ENCODE peak calls at places on chromosome 3, in eight cellular contexts. X, H, E, W, V, S, J and F are unnamed samples.

GRCh38 chr3:146308222-146308621 is 57.3 kb upstream of the PLSCR4 start:
- DNase-seq in X (no peak), H (no peak), E (peak), W (no peak), V (no peak), S (no peak), J (no peak), F (no peak)

GRCh38 chr3:104360038-104360437 is 1006.7 kb upstream of the ALCAM start:
- DNase-seq in X (no peak), H (no peak), E (no peak), W (no peak), V (no peak), S (no peak), J (no peak), F (no peak)

GRCh38 chr3:72144773-72145505 is 360.0 kb upstream of the PROK2 start:
- DNase-seq in X (no peak), H (peak), E (no peak), W (no peak), V (no peak), S (no peak), J (no peak), F (no peak)

GRCh38 chr3:187615630-187616029 is 54.6 kb downstream of the SST start:
- DNase-seq in X (no peak), H (no peak), E (no peak), W (no peak), V (no peak), S (no peak), J (no peak), F (no peak)

GRCh38 chr3:123153821-123154323 is 47.9 kb upstream of the SEC22A start:
- DNase-seq in X (no peak), H (no peak), E (no peak), W (no peak), V (no peak), S (no peak), J (no peak), F (no peak)

GRCh38 chr3:173708191-173708590 is 310.6 kb downstream of the NLGN1 start:
- DNase-seq in X (no peak), H (no peak), E (no peak), W (no peak), V (no peak), S (no peak), J (no peak), F (no peak)

GRCh38 chr3:152245498-152246175 is 23.1 kb upstream of the MBNL1 start:
- DNase-seq in X (no peak), H (no peak), E (no peak), W (no peak), V (no peak), S (no peak), J (no peak), F (no peak)

GRCh38 chr3:41224120-41224806 is 25.0 kb downstream of the CTNNB1 start:
- DNase-seq in X (no peak), H (no peak), E (peak), W (no peak), V (peak), S (no peak), J (no peak), F (no peak)

GRCh38 chr3:58422756-58423324 is 10.8 kb downstream of the PDHB start:
- DNase-seq in X (no peak), H (peak), E (peak), W (no peak), V (no peak), S (no peak), J (no peak), F (no peak)

GRCh38 chr3:170531557-170532335 is 54.1 kb downstream of the SLC7A14 start:
- DNase-seq in X (no peak), H (no peak), E (peak), W (no peak), V (no peak), S (no peak), J (no peak), F (no peak)

GRCh38 chr3:178845446-178846118 is 226.0 kb downstream of the ZMAT3 start:
- DNase-seq in X (no peak), H (no peak), E (peak), W (no peak), V (no peak), S (no peak), J (no peak), F (no peak)

GRCh38 chr3:181252626-181253025 is 263.1 kb upstream of the DNAJC19 start:
- DNase-seq in X (no peak), H (no peak), E (no peak), W (no peak), V (no peak), S (no peak), J (no peak), F (no peak)

GRCh38 chr3:28903171-28903601 is 377.7 kb upstream of the RBMS3 start:
- DNase-seq in X (no peak), H (no peak), E (no peak), W (no peak), V (no peak), S (no peak), J (no peak), F (no peak)

GRCh38 chr3:47910777-47911440 is 105.3 kb downstream of the MAP4 start:
- DNase-seq in X (no peak), H (no peak), E (peak), W (peak), V (no peak), S (no peak), J (peak), F (no peak)

GRCh38 chr3:192906940-192907339 is 10.7 kb downstream of the MB21D2 start:
- DNase-seq in X (no peak), H (no peak), E (no peak), W (no peak), V (no peak), S (no peak), J (peak), F (no peak)

GRCh38 chr3:193190387-193190786 is 50.6 kb upstream of the PLAAT1 start:
- DNase-seq in X (peak), H (peak), E (peak), W (no peak), V (no peak), S (no peak), J (no peak), F (peak)

GRCh38 chr3:124202754-124203153 is 210.8 kb upstream of the ROPN1 start:
- DNase-seq in X (peak), H (no peak), E (peak), W (no peak), V (peak), S (no peak), J (no peak), F (no peak)

DNA sequence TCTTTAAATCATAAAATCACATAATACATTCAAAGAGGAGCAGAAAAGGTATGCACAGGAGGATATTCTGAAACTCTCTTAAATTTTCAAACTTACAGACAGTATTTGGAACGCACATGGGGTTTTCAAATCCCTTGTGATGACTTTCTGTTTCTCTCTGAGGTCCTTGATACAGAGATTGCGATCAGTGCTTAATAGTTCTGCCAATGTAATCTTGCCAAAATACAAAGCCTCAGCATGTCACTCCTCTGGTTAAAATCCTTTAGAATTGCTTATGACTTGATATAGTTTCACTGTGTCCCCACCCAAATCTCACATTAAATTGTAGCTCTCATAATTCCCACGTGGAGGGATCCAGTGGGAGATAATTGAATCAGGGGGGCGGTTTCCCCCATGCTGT is 33.7 kb downstream of the ZNF385D start:
- DNase-seq in X (no peak), H (no peak), E (peak), W (no peak), V (no peak), S (no peak), J (no peak), F (no peak)
- H3K27ac ChIP-seq in X (peak), H (no peak), E (peak), W (no peak), V (no peak), S (no peak), J (no peak), F (no peak)

DNA sequence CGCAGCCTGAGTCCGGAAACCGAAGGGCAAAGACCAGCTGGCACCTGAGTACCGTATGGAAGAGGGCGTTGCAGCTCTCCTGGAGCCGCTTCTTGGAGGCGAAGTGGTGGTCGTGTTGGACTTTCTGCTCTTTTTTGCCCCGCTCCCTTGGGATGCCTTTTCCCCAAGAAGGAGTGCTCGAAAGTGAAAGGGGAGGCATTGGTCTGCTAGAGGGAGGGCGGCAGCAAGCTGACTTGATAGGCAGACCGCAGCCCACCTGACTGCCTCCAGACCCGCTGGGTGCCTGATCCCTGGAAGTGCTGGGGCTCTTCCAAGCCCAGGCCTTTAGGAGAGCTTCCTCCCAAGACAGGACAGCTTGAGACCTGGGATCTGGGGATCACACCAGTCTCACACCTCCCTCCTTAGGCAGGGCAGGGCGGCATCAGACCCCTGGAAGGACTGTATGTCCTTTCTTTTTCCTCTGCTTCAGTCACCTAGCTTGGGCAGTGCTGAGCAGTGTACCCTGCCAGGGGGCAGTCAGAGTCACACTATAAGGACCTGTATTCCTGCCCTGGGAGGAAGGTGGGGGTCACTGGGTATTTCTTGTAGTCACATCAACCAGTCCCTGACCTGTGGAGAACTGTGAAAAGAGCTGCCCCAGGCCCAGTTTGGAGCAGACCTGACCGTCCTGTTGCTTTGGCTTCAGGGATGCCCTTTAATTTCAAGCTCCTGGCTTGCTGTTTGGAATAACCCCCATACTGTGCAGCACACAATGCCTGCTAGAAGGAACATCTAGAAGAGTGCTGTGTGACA is 2.1 kb downstream of the ACVR2B start:
- DNase-seq in X (no peak), H (no peak), E (no peak), W (no peak), V (peak), S (no peak), J (no peak), F (no peak)
- H3K27ac ChIP-seq in X (peak), H (no peak), E (no peak), W (no peak), V (peak), S (peak), J (no peak), F (no peak)

GRCh38 chr3:50249459-50249858 is 13.5 kb downstream of the GNAI2 start:
- DNase-seq in X (no peak), H (no peak), E (no peak), W (no peak), V (no peak), S (no peak), J (no peak), F (no peak)
- H3K27ac ChIP-seq in X (peak), H (no peak), E (no peak), W (no peak), V (no peak), S (peak), J (no peak), F (no peak)

GRCh38 chr3:99012051-99012450 is 110.6 kb upstream of the DCBLD2 start:
- DNase-seq in X (no peak), H (no peak), E (peak), W (no peak), V (no peak), S (no peak), J (no peak), F (no peak)
- H3K27ac ChIP-seq in X (no peak), H (no peak), E (no peak), W (no peak), V (no peak), S (no peak), J (no peak), F (no peak)

GRCh38 chr3:50853936-50854335 is 179.2 kb downstream of the DOCK3 start:
- DNase-seq in X (no peak), H (no peak), E (peak), W (no peak), V (no peak), S (no peak), J (no peak), F (no peak)
- H3K27ac ChIP-seq in X (no peak), H (no peak), E (no peak), W (no peak), V (no peak), S (no peak), J (no peak), F (no peak)

DNA sequence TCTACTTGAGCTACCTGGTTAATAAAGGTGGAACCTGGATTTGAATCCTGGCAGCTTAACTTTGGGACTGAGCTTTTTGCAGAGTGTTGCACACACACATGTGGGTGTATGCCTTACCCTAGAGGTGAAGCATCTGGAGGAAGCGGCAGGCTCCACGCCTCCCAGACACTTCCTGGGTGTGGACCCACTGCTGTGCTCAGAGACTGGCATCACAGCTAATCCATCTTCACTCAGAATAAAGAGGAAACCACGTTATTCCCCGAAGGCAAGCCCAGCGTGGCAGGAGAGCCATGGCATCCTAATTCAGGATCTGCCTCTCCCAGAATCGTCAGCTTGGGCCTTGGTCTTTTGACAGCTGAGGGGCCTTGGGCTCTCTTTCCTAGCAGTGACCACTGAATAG is 25.5 kb downstream of the CCDC13 start:
- DNase-seq in X (no peak), H (no peak), E (no peak), W (no peak), V (no peak), S (peak), J (no peak), F (no peak)
- H3K27ac ChIP-seq in X (no peak), H (no peak), E (no peak), W (no peak), V (no peak), S (peak), J (no peak), F (no peak)

GRCh38 chr3:159787191-159787590 is 201.4 kb upstream of the IL12A start:
- DNase-seq in X (no peak), H (peak), E (peak), W (peak), V (no peak), S (no peak), J (peak), F (no peak)
- H3K27ac ChIP-seq in X (no peak), H (no peak), E (peak), W (peak), V (no peak), S (no peak), J (peak), F (no peak)

DNA sequence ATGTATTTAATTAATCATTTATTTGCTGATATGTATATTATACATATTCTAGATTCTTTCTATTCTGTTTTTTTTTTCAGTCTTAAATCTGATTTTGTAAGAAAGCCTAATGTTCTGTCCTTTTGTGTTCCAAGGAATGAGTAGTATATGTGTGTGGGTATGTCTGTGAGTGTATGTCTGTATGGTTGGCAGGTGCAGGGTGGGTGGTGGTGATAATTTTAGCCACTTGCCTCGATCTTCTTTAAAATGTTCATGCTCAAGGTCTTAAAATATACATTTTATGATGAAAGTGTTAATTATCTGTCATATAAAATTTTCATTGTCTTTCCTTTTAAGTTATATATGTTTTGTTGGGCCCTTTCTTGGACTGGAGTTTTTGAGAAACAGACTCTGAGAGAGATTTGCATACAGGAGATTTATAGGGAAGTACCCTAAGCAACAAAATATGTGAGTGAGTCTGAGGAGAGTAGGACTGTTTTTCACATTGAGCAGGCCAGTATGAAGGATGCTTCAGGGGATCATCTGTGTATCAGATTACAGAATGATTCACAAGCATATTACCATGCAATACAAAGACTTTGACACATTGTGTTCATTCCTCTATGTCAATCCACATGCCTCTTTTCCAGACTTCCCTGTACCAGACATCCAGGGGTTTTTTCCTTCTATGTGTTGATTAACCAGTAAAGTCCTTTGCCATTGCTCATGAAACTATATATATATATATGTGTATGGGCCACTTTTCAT is 211.0 kb upstream of the DPPA4 start:
- DNase-seq in X (no peak), H (no peak), E (peak), W (no peak), V (no peak), S (no peak), J (no peak), F (no peak)
- H3K27ac ChIP-seq in X (no peak), H (no peak), E (no peak), W (no peak), V (no peak), S (no peak), J (no peak), F (no peak)